ENCODE peak calls at places on chromosomes 12 and 14, in eight cellular contexts. I, N, J, Y, R, F, O and P are unnamed samples.

GRCh38 chr14:35046751-35047536 is 872 bp downstream of the FAM177A1 start:
- DNase-seq in I (no peak), N (peak; percentile 50), J (peak; percentile 55), Y (no peak), R (no peak), F (no peak), O (no peak), P (no peak)

GRCh38 chr12:99529966-99530365 is 117.6 kb upstream of the GARIN6 start:
- DNase-seq in I (peak; percentile 18), N (no peak), J (no peak), Y (peak; percentile 31), R (peak; percentile 41), F (no peak), O (no peak), P (no peak)

GRCh38 chr12:1573960-1574862 is 20.2 kb downstream of the FBXL14 start:
- DNase-seq in I (no peak), N (no peak), J (no peak), Y (no peak), R (no peak), F (no peak), O (no peak), P (no peak)

GRCh38 chr12:4664111-4664510 is 15.2 kb downstream of the NDUFA9 start:
- DNase-seq in I (peak; percentile 87), N (peak; percentile 68), J (no peak), Y (peak; percentile 42), R (peak; percentile 10), F (no peak), O (no peak), P (no peak)

GRCh38 chr12:25276199-25276937 is 25.6 kb upstream of the KRAS start:
- DNase-seq in I (peak; percentile 87), N (peak; percentile 95), J (no peak), Y (peak; percentile 87), R (peak; percentile 82), F (no peak), O (no peak), P (no peak)

GRCh38 chr12:1073652-1074051 is 82.6 kb downstream of the ERC1 start:
- DNase-seq in I (peak; percentile 52), N (no peak), J (no peak), Y (no peak), R (no peak), F (no peak), O (no peak), P (no peak)

GRCh38 chr14:104665663-104666522 is 23.5 kb upstream of the INF2 start:
- DNase-seq in I (peak; percentile 22), N (peak; percentile 25), J (peak; percentile 28), Y (no peak), R (peak; percentile 67), F (peak; percentile 64), O (no peak), P (no peak)

GRCh38 chr14:99838555-99839193 is 45.5 kb downstream of the EML1 start:
- DNase-seq in I (peak; percentile 66), N (no peak), J (no peak), Y (no peak), R (no peak), F (no peak), O (no peak), P (no peak)

GRCh38 chr14:44960146-44960545 is 1.6 kb downstream of the KLHL28 start:
- DNase-seq in I (peak; percentile 17), N (no peak), J (no peak), Y (no peak), R (peak; percentile 18), F (no peak), O (no peak), P (no peak)

GRCh38 chr12:129746318-129746717 is 157.5 kb downstream of the TMEM132D start:
- DNase-seq in I (no peak), N (no peak), J (no peak), Y (no peak), R (no peak), F (no peak), O (no peak), P (no peak)

GRCh38 chr12:70052931-70053497 is 190.2 kb upstream of the CNOT2 start:
- DNase-seq in I (peak; percentile 42), N (peak; percentile 95), J (no peak), Y (peak; percentile 42), R (peak; percentile 65), F (no peak), O (no peak), P (no peak)

GRCh38 chr14:35557221-35557747 is 23.3 kb downstream of the INSM2 start:
- DNase-seq in I (no peak), N (no peak), J (no peak), Y (no peak), R (no peak), F (no peak), O (no peak), P (no peak)

GRCh38 chr12:122190842-122191668 is 8.1 kb downstream of the LRRC43 start:
- DNase-seq in I (peak; percentile 62), N (peak; percentile 68), J (peak; percentile 36), Y (no peak), R (peak; percentile 53), F (peak; percentile 83), O (peak; percentile 31), P (peak; percentile 36)

GRCh38 chr14:98580131-98580678 is 691.8 kb downstream of the BCL11B start:
- DNase-seq in I (no peak), N (peak; percentile 37), J (no peak), Y (no peak), R (peak; percentile 1), F (peak; percentile 51), O (no peak), P (no peak)

GRCh38 chr14:54893151-54893760 is 9.4 kb downstream of the GCH1 start:
- DNase-seq in I (peak; percentile 67), N (peak; percentile 85), J (no peak), Y (peak; percentile 47), R (peak; percentile 43), F (peak; percentile 39), O (peak; percentile 23), P (no peak)

GRCh38 chr14:49861581-49861922 is 9.0 kb upstream of the NEMF start:
- DNase-seq in I (peak; percentile 97), N (peak; percentile 68), J (no peak), Y (peak; percentile 40), R (no peak), F (peak; percentile 74), O (peak; percentile 41), P (peak; percentile 26)

GRCh38 chr12:66662729-66663128 is 16.1 kb downstream of the GRIP1 start:
- DNase-seq in I (peak; percentile 10), N (peak; percentile 88), J (no peak), Y (no peak), R (no peak), F (no peak), O (no peak), P (no peak)

GRCh38 chr14:55130194-55130550 is 1.1 kb downstream of the LGALS3 start:
- DNase-seq in I (peak; percentile 41), N (peak; percentile 75), J (no peak), Y (no peak), R (peak; percentile 56), F (no peak), O (no peak), P (no peak)

GRCh38 chr14:55586411-55586810 is 6.4 kb downstream of the KTN1 start:
- DNase-seq in I (peak; percentile 27), N (no peak), J (no peak), Y (no peak), R (no peak), F (no peak), O (no peak), P (no peak)

GRCh38 chr14:24838945-24839616 is 205.1 kb upstream of the GZMB start:
- DNase-seq in I (peak; percentile 42), N (no peak), J (no peak), Y (no peak), R (no peak), F (no peak), O (no peak), P (no peak)

GRCh38 chr14:48792376-48793024 is 793.7 kb downstream of the RPS29 start:
- DNase-seq in I (no peak), N (no peak), J (no peak), Y (no peak), R (no peak), F (no peak), O (no peak), P (no peak)

GRCh38 chr12:24911284-24911791 is 37.6 kb downstream of the BCAT1 start:
- DNase-seq in I (peak; percentile 97), N (no peak), J (no peak), Y (peak; percentile 81), R (no peak), F (no peak), O (no peak), P (no peak)

GRCh38 chr12:42584539-42585174 is 4.9 kb downstream of the PRICKLE1 start:
- DNase-seq in I (no peak), N (no peak), J (no peak), Y (no peak), R (no peak), F (no peak), O (no peak), P (no peak)

GRCh38 chr14:51520087-51520486 is 131.6 kb upstream of the FRMD6 start:
- DNase-seq in I (peak; percentile 73), N (peak; percentile 54), J (no peak), Y (no peak), R (no peak), F (no peak), O (no peak), P (no peak)

GRCh38 chr14:94823556-94824341 is 53.8 kb upstream of the GSC start:
- DNase-seq in I (peak; percentile 3), N (peak; percentile 6), J (no peak), Y (no peak), R (peak; percentile 25), F (no peak), O (no peak), P (no peak)